ENCODE peak calls at places on chromosomes 2 and 18, in ten cellular contexts. S is neural progenitor cell; Z is astrocyte; N is MM.1S; O is CD8-positive, alpha-beta T cell; V is brain microvascular endothelial cell; R is heart left ventricle; D is Panc1; C is CD8-positive, alpha-beta memory T cell; T is hepatocyte. W is an unnamed sample.

GRCh38 chr18:34494359-34494696 is 215.8 kb upstream of the DTNA start:
- DNase-seq in C (no peak), V (no peak), O (no peak), T (no peak), S (peak), N (no peak), D (no peak), R (peak), Z (no peak), W (no peak)

GRCh38 chr18:54479365-54479764 is 111.7 kb upstream of the DYNAP start:
- DNase-seq in R (no peak), V (no peak), Z (no peak), T (no peak), D (no peak), O (no peak), N (no peak), C (no peak), S (peak), W (no peak)

GRCh38 chr2:41535575-41535974 is 512.2 kb upstream of the PKDCC start:
- DNase-seq in T (no peak), Z (no peak), V (no peak), O (no peak), C (no peak), N (no peak), D (no peak), R (no peak), S (no peak), W (no peak)

GRCh38 chr2:56177420-56178220 is 6.2 kb upstream of the CCDC85A start:
- DNase-seq in O (no peak), R (no peak), S (no peak), T (no peak), Z (no peak), N (peak), D (no peak), C (no peak), V (no peak), W (no peak)

GRCh38 chr2:70204452-70204851 is 13.6 kb upstream of the C2orf42 start:
- DNase-seq in T (no peak), V (no peak), R (no peak), O (no peak), D (no peak), S (no peak), N (no peak), Z (no peak), C (no peak), W (no peak)

GRCh38 chr2:19677825-19678518 is 223.8 kb downstream of the TTC32 start:
- DNase-seq in N (no peak), C (no peak), R (peak), T (no peak), S (no peak), V (no peak), O (no peak), D (no peak), Z (no peak), W (no peak)

GRCh38 chr2:145654746-145655145 is 1134.8 kb upstream of the ZEB2 start:
- DNase-seq in R (no peak), T (no peak), V (no peak), S (no peak), C (no peak), Z (peak), D (no peak), N (no peak), O (no peak), W (no peak)

GRCh38 chr2:102282646-102283045 is 28.7 kb upstream of the IL1RL1 start:
- DNase-seq in R (no peak), S (no peak), N (no peak), C (no peak), D (no peak), Z (peak), V (no peak), T (no peak), O (no peak), W (no peak)

GRCh38 chr2:47270421-47270820 is 115.3 kb upstream of the STPG4 start:
- DNase-seq in T (no peak), N (no peak), V (no peak), Z (no peak), R (no peak), S (no peak), C (no peak), D (no peak), O (no peak), W (no peak)

GRCh38 chr18:46916551-46917107 is 678 bp downstream of the PIAS2 start:
- DNase-seq in R (no peak), S (no peak), D (no peak), N (peak), C (peak), O (peak), T (no peak), Z (peak), V (peak), W (peak)

GRCh38 chr2:187617925-187618324 is 63.7 kb upstream of the TFPI start:
- DNase-seq in T (no peak), N (peak), D (no peak), R (no peak), O (no peak), C (no peak), Z (no peak), S (no peak), V (no peak), W (no peak)

GRCh38 chr2:74548919-74549684 is 4.6 kb downstream of the LOXL3 start:
- DNase-seq in O (no peak), C (no peak), D (no peak), V (peak), T (peak), Z (no peak), S (peak), R (peak), N (no peak), W (peak)

GRCh38 chr18:60232541-60232940 is 140.0 kb downstream of the MC4R start:
- DNase-seq in C (no peak), R (no peak), O (no peak), N (no peak), S (no peak), T (peak), V (peak), Z (peak), D (peak), W (peak)

GRCh38 chr2:161122772-161123530 is 37.3 kb upstream of the TANK start:
- DNase-seq in S (no peak), D (peak), R (peak), T (peak), C (no peak), Z (peak), V (peak), O (no peak), N (peak), W (peak)

GRCh38 chr18:3692113-3692621 is 242.2 kb downstream of the TGIF1 start:
- DNase-seq in D (no peak), Z (no peak), O (no peak), C (no peak), S (no peak), N (no peak), R (no peak), T (no peak), V (no peak), W (no peak)

GRCh38 chr2:217959723-217960122 is 43.1 kb downstream of the TNS1 start:
- DNase-seq in R (peak), D (no peak), Z (peak), V (no peak), O (no peak), S (peak), T (no peak), N (no peak), C (peak), W (no peak)

GRCh38 chr18:75220786-75221355 is 10.3 kb downstream of the TSHZ1 start:
- DNase-seq in C (no peak), T (no peak), R (no peak), Z (no peak), S (no peak), D (no peak), V (no peak), N (no peak), O (no peak), W (no peak)

GRCh38 chr18:51051105-51051712 is 21.2 kb downstream of the SMAD4 start:
- DNase-seq in R (no peak), T (peak), O (no peak), V (peak), N (peak), D (no peak), S (peak), C (no peak), Z (no peak), W (peak)

GRCh38 chr2:2872713-2873449 is 504.7 kb downstream of the EIPR1 start:
- DNase-seq in T (no peak), Z (no peak), C (no peak), N (no peak), O (no peak), R (no peak), D (no peak), V (no peak), S (no peak), W (no peak)

GRCh38 chr2:159185401-159186130 is 100.9 kb downstream of the WDSUB1 start:
- DNase-seq in R (no peak), N (peak), D (peak), Z (peak), C (no peak), T (peak), S (peak), V (peak), O (no peak), W (peak)

GRCh38 chr2:101151141-101151858 is at the start of gene TBC1D8:
- DNase-seq in Z (peak), C (peak), V (peak), O (peak), T (peak), S (peak), D (no peak), N (peak), R (peak), W (peak)

GRCh38 chr2:73851274-73851673 is 22.5 kb downstream of the STAMBP start:
- DNase-seq in N (no peak), O (no peak), C (no peak), R (no peak), S (no peak), Z (no peak), V (no peak), T (no peak), D (no peak), W (no peak)

GRCh38 chr2:190858817-190859216 is 21.8 kb upstream of the GLS start:
- DNase-seq in T (no peak), V (peak), Z (peak), D (no peak), C (no peak), R (no peak), S (no peak), O (no peak), N (no peak), W (peak)

GRCh38 chr2:202317080-202317859 is 51.7 kb downstream of the NOP58 start:
- DNase-seq in D (no peak), T (peak), O (no peak), N (no peak), Z (peak), V (peak), R (peak), S (no peak), C (no peak), W (peak)

GRCh38 chr2:56410140-56410539 is 226.3 kb downstream of the CCDC85A start:
- DNase-seq in S (no peak), O (no peak), N (no peak), D (no peak), V (no peak), C (no peak), T (no peak), R (no peak), Z (peak), W (peak)

GRCh38 chr2:196849895-196850294 is 40.7 kb upstream of the C2orf66 start:
- DNase-seq in Z (peak), V (peak), C (no peak), S (peak), N (no peak), T (peak), D (peak), R (no peak), O (no peak), W (peak)

GRCh38 chr2:219167997-219168396 is 1.8 kb downstream of the SLC23A3 start:
- DNase-seq in O (no peak), C (no peak), T (no peak), S (no peak), V (no peak), R (no peak), Z (no peak), N (no peak), D (no peak), W (no peak)

GRCh38 chr2:64626963-64627760 is 26.6 kb downstream of the SERTAD2 start:
- DNase-seq in C (peak), T (no peak), Z (no peak), R (no peak), N (no peak), V (no peak), D (no peak), O (no peak), S (peak), W (no peak)

GRCh38 chr18:59054892-59055291 is 84.8 kb upstream of the SEC11C start:
- DNase-seq in Z (peak), T (no peak), C (no peak), V (no peak), S (no peak), N (no peak), D (no peak), R (no peak), O (no peak), W (peak)

GRCh38 chr18:75393721-75394120 is 33.8 kb downstream of the SMIM21 start:
- DNase-seq in C (no peak), Z (no peak), N (no peak), T (no peak), V (no peak), R (no peak), D (no peak), S (no peak), O (no peak), W (peak)

GRCh38 chr2:163878718-163879117 is 142.9 kb upstream of the FIGN start:
- DNase-seq in R (no peak), O (no peak), C (no peak), Z (no peak), S (peak), N (no peak), D (no peak), T (peak), V (peak), W (peak)

GRCh38 chr2:108413731-108414130 is 35.3 kb upstream of the GCC2 start:
- DNase-seq in O (no peak), T (no peak), Z (no peak), D (no peak), S (no peak), N (no peak), V (no peak), C (no peak), R (no peak), W (peak)

GRCh38 chr2:238029853-238030252 is 30.9 kb upstream of the SCLY start:
- DNase-seq in O (no peak), C (no peak), Z (no peak), T (no peak), R (no peak), S (no peak), N (no peak), V (no peak), D (no peak), W (no peak)

GRCh38 chr2:43074052-43074451 is 152.4 kb downstream of the ZFP36L2 start:
- DNase-seq in C (no peak), Z (no peak), O (no peak), D (no peak), V (no peak), N (no peak), R (no peak), S (no peak), T (no peak), W (no peak)

GRCh38 chr2:62415019-62415431 is 91.0 kb downstream of the TMEM17 start:
- DNase-seq in O (no peak), T (no peak), C (no peak), R (no peak), Z (no peak), N (peak), V (no peak), D (no peak), S (no peak), W (no peak)
- H3K4me3 ChIP-seq in O (no peak), T (no peak), C (no peak), R (no peak), Z (no peak), N (peak), V (no peak), D (no peak), S (no peak), W (no peak)

GRCh38 chr2:167697961-167698360 is 549.4 kb downstream of the STK39 start:
- DNase-seq in R (no peak), Z (peak), C (no peak), T (no peak), N (no peak), D (no peak), S (no peak), V (no peak), O (no peak), W (no peak)
- H3K4me3 ChIP-seq in R (no peak), Z (no peak), C (no peak), T (no peak), N (no peak), D (no peak), S (no peak), V (no peak), O (no peak), W (no peak)

GRCh38 chr2:8324164-8324848 is 357.6 kb upstream of the ID2 start:
- DNase-seq in D (no peak), S (no peak), Z (no peak), O (no peak), N (no peak), R (no peak), V (no peak), C (no peak), T (peak), W (no peak)
- H3K4me3 ChIP-seq in D (no peak), S (no peak), Z (no peak), O (no peak), N (no peak), R (no peak), V (no peak), C (no peak), T (no peak), W (no peak)

DNA sequence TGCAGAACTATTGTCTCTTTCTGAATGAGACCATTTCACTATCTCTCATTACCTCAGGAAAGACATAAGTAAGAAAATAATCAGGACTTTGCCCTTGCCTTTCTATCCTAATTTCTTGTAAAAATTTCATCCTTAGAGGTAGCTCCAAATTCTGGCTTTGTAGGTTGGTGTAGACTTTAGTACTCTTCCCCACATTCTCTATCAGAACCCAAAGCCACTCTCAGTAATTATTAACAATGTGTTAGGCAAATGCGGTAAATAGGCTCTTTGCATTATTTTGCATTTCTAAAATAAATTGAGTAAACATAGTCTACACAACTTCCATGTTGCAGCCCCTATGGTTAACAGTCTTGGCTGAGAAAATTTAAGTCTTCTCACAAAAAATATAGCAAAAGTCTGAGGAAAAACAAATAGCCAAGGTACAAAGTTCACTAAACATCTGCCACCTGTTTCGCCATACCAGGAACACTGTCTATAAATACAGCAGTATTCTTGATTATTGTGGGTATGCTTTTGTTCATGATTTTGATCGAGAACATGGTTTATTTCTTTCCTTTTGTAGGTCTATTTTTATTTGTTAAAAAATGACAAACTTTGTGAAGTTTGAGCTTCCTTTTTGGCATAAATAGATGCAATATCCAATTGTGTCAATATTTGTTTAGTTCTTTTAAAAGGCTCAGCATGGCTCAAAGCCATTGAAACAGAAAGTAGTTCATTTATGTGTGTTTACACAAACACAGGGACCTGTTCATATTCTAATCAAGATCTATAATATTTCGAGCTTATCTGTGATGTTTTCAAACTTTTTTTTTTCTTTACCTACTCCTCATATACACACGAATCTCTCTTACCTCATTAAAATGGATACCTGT is 1061.5 kb downstream of the CNTNAP5 start:
- DNase-seq in V (no peak), D (no peak), O (no peak), S (no peak), Z (no peak), T (peak), R (no peak), N (no peak), C (no peak), W (no peak)
- H3K4me3 ChIP-seq in V (no peak), D (no peak), O (no peak), S (no peak), Z (no peak), T (no peak), R (no peak), N (no peak), C (no peak), W (no peak)

DNA sequence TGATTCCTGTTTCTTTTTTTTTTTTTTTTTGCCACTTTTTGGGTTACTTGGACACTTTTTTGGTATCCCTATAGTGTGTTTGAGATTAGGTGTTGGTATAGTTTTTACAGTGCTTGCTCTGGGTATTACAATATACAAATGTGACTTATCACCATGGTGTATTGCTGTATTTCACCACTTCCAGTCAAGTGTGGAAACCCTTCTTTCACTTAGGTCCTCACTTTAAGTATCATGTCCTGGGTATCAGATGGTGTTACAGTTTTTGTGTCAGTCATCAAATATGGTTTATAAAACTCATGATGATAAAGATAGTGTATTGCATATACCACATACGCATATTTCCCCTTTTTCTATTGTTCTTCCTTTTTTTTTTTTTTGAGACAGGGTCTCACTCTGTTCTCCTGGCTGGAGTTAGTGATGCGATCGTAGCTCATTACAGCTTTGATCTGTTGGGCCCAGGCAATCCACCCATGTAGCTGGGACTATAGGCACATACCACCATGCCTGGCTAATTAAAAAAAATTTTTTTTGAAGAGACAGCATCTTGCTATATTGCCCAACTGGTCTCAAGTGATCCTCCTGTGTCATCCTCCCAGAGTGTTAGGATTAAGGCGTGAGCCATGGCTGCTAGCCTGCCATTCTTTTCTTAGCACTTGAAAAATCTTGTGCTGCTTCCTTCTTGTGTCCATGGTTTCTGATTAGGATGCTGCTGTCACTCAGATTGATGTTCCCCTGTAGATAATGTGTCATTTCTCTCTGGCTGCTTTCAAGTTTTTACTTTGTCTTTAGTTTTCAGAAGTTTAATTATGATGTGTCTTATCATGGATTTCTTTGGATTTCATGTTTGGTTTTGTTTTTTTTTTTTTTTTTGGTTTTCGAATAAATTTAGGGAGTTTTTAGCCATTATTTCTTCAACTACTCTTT is 2.1 kb downstream of the ATP9B start:
- DNase-seq in Z (no peak), V (no peak), T (no peak), N (no peak), D (no peak), R (no peak), S (no peak), C (no peak), O (no peak), W (no peak)
- H3K4me3 ChIP-seq in Z (no peak), V (no peak), T (no peak), N (no peak), D (peak), R (no peak), S (peak), C (no peak), O (no peak), W (no peak)

GRCh38 chr2:66445781-66446177 is 10.9 kb downstream of the MEIS1 start:
- DNase-seq in C (no peak), Z (no peak), R (no peak), S (peak), O (no peak), V (no peak), D (no peak), N (no peak), T (peak), W (peak)
- H3K4me3 ChIP-seq in C (no peak), Z (peak), R (no peak), S (peak), O (no peak), V (peak), D (no peak), N (no peak), T (peak), W (peak)